ENCODE peak calls at places on chromosomes 4 and X, in ten cellular contexts. One of them, this sample, is unnamed. For H3K36me3, the result is how much of the 10 kb centered on the place peaks cover.

GRCh38 chrX:56368962-56369361 is 136.8 kb downstream of the KLF8 start:
- DNase-seq in K562: no peak
- DNase-seq in sigmoid colon: no peak
- DNase-seq in stomach: no peak
- DNase-seq in tibial nerve: no peak
- DNase-seq in upper lobe of left lung: no peak
- DNase-seq in GM12878: no peak
- DNase-seq in SK-N-SH: no peak
- DNase-seq in ovary: no peak
- DNase-seq in HepG2: no peak
- DNase-seq in this sample: no peak

GRCh38 chr4:144703494-144703893 is 57.5 kb downstream of the HHIP start:
- DNase-seq in K562: no peak
- DNase-seq in sigmoid colon: no peak
- DNase-seq in stomach: no peak
- DNase-seq in tibial nerve: no peak
- DNase-seq in upper lobe of left lung: no peak
- DNase-seq in GM12878: no peak
- DNase-seq in SK-N-SH: no peak
- DNase-seq in ovary: no peak
- DNase-seq in HepG2: no peak
- DNase-seq in this sample: no peak

GRCh38 chr4:6001965-6002833 is 16.0 kb downstream of the C4orf50 start:
- DNase-seq in K562: no peak
- DNase-seq in sigmoid colon: no peak
- DNase-seq in stomach: no peak
- DNase-seq in tibial nerve: no peak
- DNase-seq in upper lobe of left lung: no peak
- DNase-seq in GM12878: no peak
- DNase-seq in SK-N-SH: no peak
- DNase-seq in ovary: no peak
- DNase-seq in HepG2: no peak
- DNase-seq in this sample: no peak

GRCh38 chr4:81366786-81367185 is 104.9 kb downstream of the RASGEF1B start:
- DNase-seq in K562: no peak
- DNase-seq in sigmoid colon: no peak
- DNase-seq in stomach: no peak
- DNase-seq in tibial nerve: no peak
- DNase-seq in upper lobe of left lung: no peak
- DNase-seq in GM12878: no peak
- DNase-seq in SK-N-SH: no peak
- DNase-seq in ovary: no peak
- DNase-seq in HepG2: no peak
- DNase-seq in this sample: no peak

GRCh38 chr4:76950052-76950845 is 697 bp downstream of the SEPTIN11 start:
- DNase-seq in K562: peak
- DNase-seq in sigmoid colon: peak
- DNase-seq in stomach: peak
- DNase-seq in tibial nerve: peak
- DNase-seq in upper lobe of left lung: peak
- DNase-seq in GM12878: no peak
- DNase-seq in SK-N-SH: peak
- DNase-seq in ovary: peak
- DNase-seq in HepG2: peak
- DNase-seq in this sample: peak

GRCh38 chr4:99815597-99816011 is 1.0 kb upstream of the DAPP1 start:
- DNase-seq in K562: no peak
- DNase-seq in sigmoid colon: no peak
- DNase-seq in stomach: peak
- DNase-seq in tibial nerve: no peak
- DNase-seq in upper lobe of left lung: peak
- DNase-seq in GM12878: no peak
- DNase-seq in SK-N-SH: no peak
- DNase-seq in ovary: no peak
- DNase-seq in HepG2: peak
- DNase-seq in this sample: peak

GRCh38 chrX:12955882-12956703 is 18.8 kb upstream of the TMSB4X start:
- DNase-seq in K562: peak
- DNase-seq in sigmoid colon: no peak
- DNase-seq in stomach: peak
- DNase-seq in tibial nerve: no peak
- DNase-seq in upper lobe of left lung: peak
- DNase-seq in GM12878: peak
- DNase-seq in SK-N-SH: no peak
- DNase-seq in ovary: no peak
- DNase-seq in HepG2: peak
- DNase-seq in this sample: peak

GRCh38 chr4:121686265-121686664 is 10.5 kb downstream of the ANXA5 start:
- DNase-seq in K562: no peak
- DNase-seq in sigmoid colon: no peak
- DNase-seq in stomach: no peak
- DNase-seq in tibial nerve: no peak
- DNase-seq in upper lobe of left lung: no peak
- DNase-seq in GM12878: no peak
- DNase-seq in SK-N-SH: no peak
- DNase-seq in ovary: no peak
- DNase-seq in HepG2: no peak
- DNase-seq in this sample: no peak

GRCh38 chr4:173930329-173930967 is 353.0 kb downstream of the FBXO8 start:
- DNase-seq in K562: no peak
- DNase-seq in sigmoid colon: no peak
- DNase-seq in stomach: no peak
- DNase-seq in tibial nerve: no peak
- DNase-seq in upper lobe of left lung: no peak
- DNase-seq in GM12878: no peak
- DNase-seq in SK-N-SH: peak
- DNase-seq in ovary: no peak
- DNase-seq in HepG2: no peak
- DNase-seq in this sample: no peak

GRCh38 chr4:163680390-163681098 is 186.1 kb downstream of the TMA16 start:
- DNase-seq in K562: no peak
- DNase-seq in sigmoid colon: no peak
- DNase-seq in stomach: no peak
- DNase-seq in tibial nerve: no peak
- DNase-seq in upper lobe of left lung: no peak
- DNase-seq in GM12878: no peak
- DNase-seq in SK-N-SH: no peak
- DNase-seq in ovary: no peak
- DNase-seq in HepG2: no peak
- DNase-seq in this sample: no peak

GRCh38 chr4:1793496-1793840 is 375 bp downstream of the FGFR3 start:
- DNase-seq in K562: peak
- DNase-seq in sigmoid colon: no peak
- DNase-seq in stomach: peak
- DNase-seq in tibial nerve: no peak
- DNase-seq in upper lobe of left lung: no peak
- DNase-seq in GM12878: no peak
- DNase-seq in SK-N-SH: peak
- DNase-seq in ovary: no peak
- DNase-seq in HepG2: no peak
- DNase-seq in this sample: peak

GRCh38 chr4:5722328-5722727 is 11.3 kb downstream of the EVC start:
- DNase-seq in K562: no peak
- DNase-seq in sigmoid colon: no peak
- DNase-seq in stomach: no peak
- DNase-seq in tibial nerve: no peak
- DNase-seq in upper lobe of left lung: no peak
- DNase-seq in GM12878: no peak
- DNase-seq in SK-N-SH: no peak
- DNase-seq in ovary: no peak
- DNase-seq in HepG2: peak
- DNase-seq in this sample: no peak

GRCh38 chr4:5370286-5370685 is 319.0 kb downstream of the STK32B start:
- DNase-seq in K562: no peak
- DNase-seq in sigmoid colon: no peak
- DNase-seq in stomach: no peak
- DNase-seq in tibial nerve: no peak
- DNase-seq in upper lobe of left lung: no peak
- DNase-seq in GM12878: no peak
- DNase-seq in SK-N-SH: no peak
- DNase-seq in ovary: no peak
- DNase-seq in HepG2: no peak
- DNase-seq in this sample: no peak

GRCh38 chrX:68997911-68998310 is 167.3 kb downstream of the PJA1 start:
- DNase-seq in K562: no peak
- DNase-seq in sigmoid colon: peak
- DNase-seq in stomach: no peak
- DNase-seq in tibial nerve: no peak
- DNase-seq in upper lobe of left lung: peak
- DNase-seq in GM12878: no peak
- DNase-seq in SK-N-SH: no peak
- DNase-seq in ovary: peak
- DNase-seq in HepG2: no peak
- DNase-seq in this sample: peak

GRCh38 chr4:82865592-82865991 is 25.4 kb downstream of the SEC31A start:
- DNase-seq in K562: no peak
- DNase-seq in sigmoid colon: no peak
- DNase-seq in stomach: no peak
- DNase-seq in tibial nerve: no peak
- DNase-seq in upper lobe of left lung: peak
- DNase-seq in GM12878: no peak
- DNase-seq in SK-N-SH: no peak
- DNase-seq in ovary: no peak
- DNase-seq in HepG2: peak
- DNase-seq in this sample: no peak

GRCh38 chr4:72557021-72557420 is 12.0 kb downstream of the ADAMTS3 start:
- DNase-seq in K562: no peak
- DNase-seq in sigmoid colon: no peak
- DNase-seq in stomach: no peak
- DNase-seq in tibial nerve: no peak
- DNase-seq in upper lobe of left lung: no peak
- DNase-seq in GM12878: no peak
- DNase-seq in SK-N-SH: no peak
- DNase-seq in ovary: no peak
- DNase-seq in HepG2: no peak
- DNase-seq in this sample: no peak
- H3K27ac ChIP-seq in K562: no peak
- H3K27ac ChIP-seq in sigmoid colon: no peak
- H3K27ac ChIP-seq in stomach: no peak
- H3K27ac ChIP-seq in tibial nerve: no peak
- H3K27ac ChIP-seq in upper lobe of left lung: no peak
- H3K27ac ChIP-seq in GM12878: no peak
- H3K27ac ChIP-seq in SK-N-SH: no peak
- H3K27ac ChIP-seq in ovary: no peak
- H3K27ac ChIP-seq in HepG2: no peak
- H3K27ac ChIP-seq in this sample: no peak

GRCh38 chrX:11117751-11118150 is 6.6 kb downstream of the HCCS start:
- DNase-seq in K562: no peak
- DNase-seq in sigmoid colon: no peak
- DNase-seq in stomach: no peak
- DNase-seq in tibial nerve: no peak
- DNase-seq in upper lobe of left lung: no peak
- DNase-seq in GM12878: no peak
- DNase-seq in SK-N-SH: no peak
- DNase-seq in ovary: no peak
- DNase-seq in HepG2: no peak
- DNase-seq in this sample: no peak
- H3K36me3 ChIP-seq in K562: half or more
- H3K36me3 ChIP-seq in sigmoid colon: half or more
- H3K36me3 ChIP-seq in stomach: half or more
- H3K36me3 ChIP-seq in tibial nerve: under half
- H3K36me3 ChIP-seq in upper lobe of left lung: under half
- H3K36me3 ChIP-seq in GM12878: under half
- H3K36me3 ChIP-seq in SK-N-SH: half or more
- H3K36me3 ChIP-seq in ovary: under half
- H3K36me3 ChIP-seq in HepG2: under half
- H3K36me3 ChIP-seq in this sample: under half

GRCh38 chr4:58127680-58128079 is 1017.5 kb upstream of the IGFBP7 start:
- DNase-seq in K562: no peak
- DNase-seq in sigmoid colon: no peak
- DNase-seq in stomach: no peak
- DNase-seq in tibial nerve: no peak
- DNase-seq in upper lobe of left lung: no peak
- DNase-seq in GM12878: no peak
- DNase-seq in SK-N-SH: no peak
- DNase-seq in ovary: no peak
- DNase-seq in HepG2: no peak
- DNase-seq in this sample: no peak
- TF ChIP-seq EP300 in K562: no peak
- TF ChIP-seq EP300 in sigmoid colon: no peak
- TF ChIP-seq EP300 in stomach: no peak
- TF ChIP-seq EP300 in tibial nerve: no peak
- TF ChIP-seq EP300 in upper lobe of left lung: no peak
- TF ChIP-seq EP300 in GM12878: no peak
- TF ChIP-seq EP300 in SK-N-SH: no peak
- TF ChIP-seq EP300 in ovary: no peak
- TF ChIP-seq EP300 in HepG2: no peak
- TF ChIP-seq EP300 in this sample: no peak

GRCh38 chr4:15651682-15652081 is 3.5 kb downstream of the FBXL5 start:
- DNase-seq in K562: no peak
- DNase-seq in sigmoid colon: no peak
- DNase-seq in stomach: no peak
- DNase-seq in tibial nerve: no peak
- DNase-seq in upper lobe of left lung: no peak
- DNase-seq in GM12878: no peak
- DNase-seq in SK-N-SH: no peak
- DNase-seq in ovary: no peak
- DNase-seq in HepG2: no peak
- DNase-seq in this sample: no peak

GRCh38 chr4:15654556-15655222 is 468 bp downstream of the FBXL5 start:
- DNase-seq in K562: no peak
- DNase-seq in sigmoid colon: peak
- DNase-seq in stomach: peak
- DNase-seq in tibial nerve: no peak
- DNase-seq in upper lobe of left lung: peak
- DNase-seq in GM12878: no peak
- DNase-seq in SK-N-SH: no peak
- DNase-seq in ovary: peak
- DNase-seq in HepG2: peak
- DNase-seq in this sample: peak

GRCh38 chr4:15652191-15652590 is 3.0 kb downstream of the FBXL5 start:
- DNase-seq in K562: no peak
- DNase-seq in sigmoid colon: no peak
- DNase-seq in stomach: no peak
- DNase-seq in tibial nerve: no peak
- DNase-seq in upper lobe of left lung: no peak
- DNase-seq in GM12878: no peak
- DNase-seq in SK-N-SH: no peak
- DNase-seq in ovary: no peak
- DNase-seq in HepG2: no peak
- DNase-seq in this sample: no peak

GRCh38 chr4:15653864-15654391 is 1.2 kb downstream of the FBXL5 start:
- DNase-seq in K562: peak
- DNase-seq in sigmoid colon: no peak
- DNase-seq in stomach: no peak
- DNase-seq in tibial nerve: no peak
- DNase-seq in upper lobe of left lung: peak
- DNase-seq in GM12878: no peak
- DNase-seq in SK-N-SH: peak
- DNase-seq in ovary: no peak
- DNase-seq in HepG2: peak
- DNase-seq in this sample: no peak

DNA sequence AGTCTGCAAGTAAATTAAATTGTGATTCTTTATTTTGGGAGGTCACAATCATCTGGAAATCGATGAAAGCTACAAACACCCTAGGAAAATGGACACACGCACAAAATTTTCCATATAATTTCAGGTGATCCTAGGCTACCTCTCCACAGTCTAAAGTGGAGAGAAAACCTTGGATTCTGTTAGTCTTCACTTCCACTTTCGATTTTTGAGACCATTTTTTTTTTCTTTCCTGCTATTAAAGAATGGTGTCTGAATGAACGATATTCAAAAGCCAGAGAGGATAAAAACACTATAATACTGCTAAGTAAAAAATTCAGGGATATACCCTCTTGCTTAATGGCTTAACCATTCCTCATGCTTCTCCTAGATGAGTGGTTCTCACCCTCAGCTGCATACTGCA is 1.7 kb downstream of the FBXL5 start:
- DNase-seq in K562: no peak
- DNase-seq in sigmoid colon: no peak
- DNase-seq in stomach: no peak
- DNase-seq in tibial nerve: no peak
- DNase-seq in upper lobe of left lung: no peak
- DNase-seq in GM12878: no peak
- DNase-seq in SK-N-SH: no peak
- DNase-seq in ovary: no peak
- DNase-seq in HepG2: no peak
- DNase-seq in this sample: no peak
- H3K27ac ChIP-seq in K562: peak
- H3K27ac ChIP-seq in sigmoid colon: peak
- H3K27ac ChIP-seq in stomach: peak
- H3K27ac ChIP-seq in tibial nerve: peak
- H3K27ac ChIP-seq in upper lobe of left lung: peak
- H3K27ac ChIP-seq in GM12878: peak
- H3K27ac ChIP-seq in SK-N-SH: peak
- H3K27ac ChIP-seq in ovary: peak
- H3K27ac ChIP-seq in HepG2: peak
- H3K27ac ChIP-seq in this sample: peak